ENCODE peak calls at places on chromosomes 4 and X, in ten cellular contexts. W is LNCaP clone FGC, S is OCI-LY7, P is K562, K is AG09309, Y is endodermal cell, T is dorsolateral prefrontal cortex, V is activated B cell treated with CpG ODN at 0.5 μM for 24 hours, X is AG10803, C is pancreas. D is an unnamed sample.

GRCh38 chr4:177041356-177041755 is 248.6 kb upstream of the VEGFC start:
- DNase-seq in Y (no peak), K (peak; percentile 28), V (no peak), P (no peak), T (no peak), S (no peak), C (no peak), W (no peak), X (peak; percentile 46), D (no peak)

GRCh38 chr4:168708108-168708507 is 211.3 kb downstream of the PALLD start:
- DNase-seq in C (no peak), P (no peak), S (no peak), Y (no peak), T (no peak), V (no peak), X (no peak), W (no peak), K (no peak), D (no peak)

GRCh38 chr4:183971938-183972490 is 66.9 kb downstream of the STOX2 start:
- DNase-seq in T (no peak), Y (no peak), S (no peak), V (no peak), X (no peak), P (no peak), K (no peak), W (no peak), C (no peak), D (no peak)

GRCh38 chr4:18171896-18172295 is 150.3 kb upstream of the LCORL start:
- DNase-seq in V (no peak), Y (no peak), S (no peak), P (no peak), C (no peak), T (no peak), X (no peak), K (no peak), W (no peak), D (no peak)

GRCh38 chrX:57607295-57608187 is 15.7 kb downstream of the ZXDB start:
- DNase-seq in W (no peak), K (no peak), P (peak; percentile 27), C (no peak), T (no peak), Y (peak; percentile 68), X (no peak), V (no peak), S (no peak), D (no peak)

GRCh38 chr4:41611881-41612871 is 74.2 kb downstream of the LIMCH1 start:
- DNase-seq in W (peak; percentile 94), T (peak; percentile 88), X (peak; percentile 62), C (peak; percentile 41), V (no peak), K (no peak), P (no peak), Y (peak; percentile 67), S (no peak), D (peak; percentile 55)

GRCh38 chr4:117983541-117984451 is 50.5 kb upstream of the NDST3 start:
- DNase-seq in V (no peak), P (no peak), S (no peak), Y (no peak), W (no peak), X (no peak), K (no peak), C (no peak), T (no peak), D (no peak)

GRCh38 chr4:31343058-31343457 is 622.9 kb downstream of the PCDH7 start:
- DNase-seq in C (no peak), K (no peak), Y (no peak), T (no peak), V (no peak), S (no peak), X (no peak), P (no peak), W (no peak), D (no peak)

GRCh38 chr4:1715002-1715761 is 3.1 kb upstream of the SLBP start:
- DNase-seq in X (no peak), W (no peak), K (no peak), T (peak; percentile 35), C (no peak), P (peak; percentile 34), Y (no peak), V (no peak), S (peak; percentile 83), D (no peak)

GRCh38 chrX:17679820-17680219 is 57.5 kb upstream of the SCML1 start:
- DNase-seq in V (no peak), S (no peak), T (no peak), P (no peak), K (no peak), Y (no peak), C (no peak), X (no peak), W (no peak), D (no peak)

GRCh38 chr4:147696866-147697265 is 12.9 kb upstream of the PRMT9 start:
- DNase-seq in S (no peak), Y (no peak), K (no peak), V (no peak), W (no peak), X (no peak), C (no peak), T (no peak), P (no peak), D (no peak)

GRCh38 chr4:168387091-168387490 is 68.5 kb upstream of the DDX60 start:
- DNase-seq in X (no peak), C (no peak), P (no peak), Y (no peak), V (no peak), W (no peak), T (no peak), K (no peak), S (no peak), D (no peak)

GRCh38 chr4:106738121-106738520 is 298.0 kb downstream of the DKK2 start:
- DNase-seq in S (no peak), C (no peak), P (no peak), X (no peak), V (no peak), K (no peak), W (no peak), T (no peak), Y (no peak), D (no peak)

DNA sequence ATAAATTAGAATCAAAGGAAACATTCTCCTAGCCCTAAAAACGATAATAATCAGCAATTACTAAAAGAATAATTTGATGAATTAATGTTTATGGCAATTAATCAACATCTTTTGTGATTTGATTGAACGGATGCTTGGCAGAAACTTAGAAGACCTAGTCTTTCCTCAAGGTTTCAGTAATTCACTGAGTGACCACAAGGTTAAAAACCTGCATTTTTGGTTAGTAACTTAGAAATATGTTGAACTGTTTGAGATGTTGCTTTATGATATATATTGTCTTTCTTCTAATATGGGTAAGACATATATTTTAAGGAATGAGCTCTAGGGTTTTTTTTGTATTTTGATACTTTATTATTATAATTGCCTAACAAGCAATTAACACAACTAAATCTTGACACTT is 793.0 kb upstream of the NDST4 start:
- DNase-seq in P (no peak), V (no peak), X (no peak), T (no peak), W (no peak), K (no peak), C (no peak), S (no peak), Y (no peak), D (no peak)
- TF ChIP-seq CTCF in P (no peak), V (no peak), X (no peak), T (no peak), W (no peak), K (no peak), C (no peak), S (no peak), Y (peak; percentile 59), D (peak; percentile 41)

GRCh38 chrX:36909584-36909983 is 98.6 kb upstream of the FAM47C start:
- DNase-seq in C (no peak), K (no peak), X (peak; percentile 0), W (no peak), T (no peak), S (no peak), Y (no peak), P (no peak), V (no peak), D (no peak)

GRCh38 chrX:36913551-36913950 is 94.6 kb upstream of the FAM47C start:
- DNase-seq in W (no peak), T (no peak), V (no peak), P (no peak), C (no peak), K (no peak), X (no peak), Y (no peak), S (no peak), D (no peak)

DNA sequence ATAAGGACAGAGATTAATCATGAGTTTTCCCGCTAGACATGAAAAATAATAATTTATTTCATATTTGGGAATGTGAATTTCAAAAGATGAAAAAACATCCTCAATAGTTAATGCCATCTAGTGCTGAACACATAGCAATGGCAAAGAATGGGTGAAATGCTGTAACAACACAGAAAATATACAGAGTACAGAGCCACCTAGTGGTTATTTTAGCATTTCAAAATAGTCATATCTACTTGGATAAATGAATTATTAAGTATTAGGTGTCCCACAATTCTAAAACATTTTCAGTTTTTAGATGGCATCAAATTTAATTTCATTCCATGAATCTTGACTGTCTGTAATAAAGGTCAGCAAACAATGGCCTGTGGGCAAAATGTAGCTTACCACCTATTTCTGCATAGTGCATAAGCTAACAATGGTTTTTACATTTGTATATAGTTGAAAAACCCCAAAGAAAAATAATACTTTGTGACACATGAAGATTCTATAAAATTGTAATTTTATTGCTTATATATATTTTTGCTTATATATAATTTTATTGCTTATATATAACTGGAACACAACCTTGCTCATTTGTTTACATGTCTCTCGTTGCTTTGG is 99.3 kb upstream of the FAM47C start:
- DNase-seq in P (peak; percentile 1), S (peak; percentile 38), V (no peak), X (peak; percentile 22), C (no peak), Y (no peak), T (no peak), K (no peak), W (peak; percentile 11), D (no peak)
- TF ChIP-seq CTCF in P (peak; percentile 43), S (peak; percentile 79), V (no peak), X (peak; percentile 48), C (peak; percentile 20), Y (peak; percentile 80), T (peak; percentile 63), K (peak; percentile 49), W (peak; percentile 47), D (peak; percentile 65)

GRCh38 chr4:74671074-74671698 is 123.1 kb downstream of the BTC start:
- DNase-seq in K (peak; percentile 17), Y (peak; percentile 87), C (no peak), W (no peak), P (peak; percentile 74), V (no peak), X (peak; percentile 55), T (no peak), S (peak; percentile 15), D (no peak)
- TF ChIP-seq CTCF in K (peak; percentile 70), Y (peak; percentile 89), C (no peak), W (peak; percentile 63), P (peak; percentile 90), V (no peak), X (peak; percentile 62), T (peak; percentile 22), S (peak; percentile 73), D (no peak)

GRCh38 chrX:115553171-115553570 is 7.8 kb upstream of the PLS3 start:
- DNase-seq in T (no peak), P (no peak), K (no peak), W (no peak), C (no peak), X (no peak), Y (no peak), S (no peak), V (no peak), D (no peak)

GRCh38 chrX:115549008-115549407 is 12.0 kb upstream of the PLS3 start:
- DNase-seq in T (no peak), K (no peak), C (no peak), V (no peak), Y (no peak), S (no peak), P (no peak), W (no peak), X (no peak), D (no peak)

GRCh38 chrX:115547448-115547847 is 13.5 kb upstream of the PLS3 start:
- DNase-seq in K (no peak), V (no peak), W (no peak), C (no peak), Y (peak; percentile 69), P (no peak), T (no peak), X (no peak), S (no peak), D (no peak)
- TF ChIP-seq CTCF in K (no peak), V (no peak), W (peak; percentile 1), C (no peak), Y (peak; percentile 78), P (no peak), T (no peak), X (peak; percentile 3), S (no peak), D (no peak)